ENCODE peak calls at places on chromosomes 12 and 14, in seven cellular contexts. E is H9, J is mesenchymal stem cell, W is IMR-90, O is H1, D is mesendoderm, Q is trophoblast cell. N is an unnamed sample.

GRCh38 chr12:52238916-52239649 is 6.0 kb downstream of the KRT7 start:
- DNase-seq in W (no peak), E (no peak), D (no peak), J (no peak), O (no peak), Q (peak; percentile 69), N (no peak)

GRCh38 chr14:77014004-77014604 is 14.4 kb downstream of the IRF2BPL start:
- DNase-seq in Q (peak; percentile 80), D (peak; percentile 76), O (no peak), J (no peak), W (peak; percentile 47), E (no peak), N (no peak)

GRCh38 chr14:101761881-101762529 is 496 bp downstream of the PPP2R5C start:
- DNase-seq in J (peak; percentile 19), E (no peak), Q (peak; percentile 22), W (no peak), O (no peak), D (no peak), N (peak; percentile 53)

GRCh38 chr12:13918883-13919282 is 62.5 kb downstream of the GRIN2B start:
- DNase-seq in J (no peak), W (no peak), D (no peak), E (no peak), O (no peak), Q (no peak), N (no peak)

GRCh38 chr12:810635-811415 is 58.4 kb downstream of the WNK1 start:
- DNase-seq in W (peak; percentile 23), D (no peak), E (no peak), J (no peak), O (no peak), Q (no peak), N (no peak)

GRCh38 chr14:95150910-95151309 is 6.4 kb downstream of the DICER1 start:
- DNase-seq in E (no peak), J (no peak), Q (no peak), O (no peak), D (no peak), W (no peak), N (no peak)

GRCh38 chr14:68976160-68977067 is 2.7 kb downstream of the ACTN1 start:
- DNase-seq in D (no peak), J (no peak), W (peak; percentile 48), E (no peak), O (no peak), Q (no peak), N (no peak)

GRCh38 chr12:122876724-122877123 is 19.2 kb downstream of the VPS37B start:
- DNase-seq in O (no peak), D (no peak), E (no peak), J (no peak), W (peak; percentile 25), Q (no peak), N (no peak)

GRCh38 chr14:76091036-76091435 is 60.7 kb upstream of the GPATCH2L start:
- DNase-seq in W (no peak), O (no peak), E (no peak), Q (peak; percentile 52), J (no peak), D (peak; percentile 22), N (no peak)

GRCh38 chr14:103846569-103847438 is 571 bp downstream of the PPP1R13B start:
- DNase-seq in O (no peak), W (no peak), Q (peak; percentile 60), E (peak; percentile 41), D (peak; percentile 45), J (peak; percentile 8), N (no peak)

GRCh38 chr12:42571327-42572009 is 18.1 kb downstream of the PRICKLE1 start:
- DNase-seq in O (no peak), Q (no peak), J (no peak), E (no peak), D (no peak), W (no peak), N (no peak)

GRCh38 chr12:43723134-43723533 is 35.5 kb downstream of the PUS7L start:
- DNase-seq in D (no peak), E (no peak), W (no peak), J (no peak), O (no peak), Q (no peak), N (peak; percentile 4)

GRCh38 chr14:75165586-75166391 is 10.6 kb downstream of the TMED10 start:
- DNase-seq in Q (no peak), J (no peak), O (no peak), E (no peak), D (no peak), W (no peak), N (no peak)

GRCh38 chr14:75063013-75063412 is 811 bp downstream of the ACYP1 start:
- DNase-seq in Q (no peak), O (no peak), D (no peak), W (no peak), J (no peak), E (no peak), N (no peak)

GRCh38 chr14:39426605-39427004 is 5.6 kb downstream of the FBXO33 start:
- DNase-seq in E (no peak), J (peak; percentile 26), O (no peak), W (peak; percentile 59), D (peak; percentile 50), Q (peak; percentile 12), N (no peak)

GRCh38 chr12:116977465-116978380 is 67.0 kb downstream of the FBXW8 start:
- DNase-seq in Q (peak; percentile 65), W (no peak), E (no peak), J (peak; percentile 47), D (peak; percentile 43), O (no peak), N (no peak)

GRCh38 chr14:78709795-78710569 is 539.8 kb downstream of the NRXN3 start:
- DNase-seq in Q (no peak), W (no peak), J (no peak), D (no peak), E (no peak), O (no peak), N (no peak)

GRCh38 chr14:91019673-91020072 is 40.8 kb downstream of the RPS6KA5 start:
- DNase-seq in D (no peak), E (no peak), Q (no peak), W (no peak), J (no peak), O (no peak), N (no peak)

GRCh38 chr14:67440513-67440912 is 28.5 kb upstream of the PLEK2 start:
- DNase-seq in O (no peak), J (no peak), Q (peak; percentile 70), E (no peak), W (no peak), D (no peak), N (no peak)

GRCh38 chr14:105419305-105420091 is at the start of gene MTA1:
- DNase-seq in O (no peak), E (no peak), J (peak; percentile 29), Q (peak; percentile 46), W (peak; percentile 8), D (peak; percentile 38), N (peak; percentile 31)

GRCh38 chr14:104370256-104370870 is 209.2 kb upstream of the C14orf180 start:
- DNase-seq in O (peak; percentile 13), E (peak; percentile 74), J (no peak), W (no peak), D (peak; percentile 59), Q (peak; percentile 4), N (no peak)

GRCh38 chr12:73421832-73422231 is 1115.8 kb upstream of the ATXN7L3B start:
- DNase-seq in J (peak; percentile 46), D (no peak), Q (no peak), W (no peak), E (no peak), O (no peak), N (no peak)

GRCh38 chr12:117528538-117528937 is 167.1 kb upstream of the NOS1 start:
- DNase-seq in D (no peak), Q (no peak), J (no peak), W (no peak), O (no peak), E (no peak), N (no peak)

GRCh38 chr12:110583137-110584059 is at the start of gene PPTC7:
- DNase-seq in J (peak; percentile 95), D (peak; percentile 98), Q (peak; percentile 98), O (peak; percentile 76), W (peak; percentile 94), E (peak; percentile 98), N (peak; percentile 93)
- H2BK120ac ChIP-seq in J (peak within 1 kb of the TSS; percentile 74), D (no peak within 1 kb of the TSS), Q (peak within 1 kb of the TSS; percentile 26), O (no peak within 1 kb of the TSS), W (no peak within 1 kb of the TSS), E (no peak within 1 kb of the TSS), N (no peak within 1 kb of the TSS)

GRCh38 chr12:91651728-91652127 is 469.1 kb upstream of the DCN start:
- DNase-seq in Q (no peak), D (no peak), E (no peak), O (no peak), W (no peak), J (no peak), N (no peak)
- H2BK120ac ChIP-seq in Q (no peak overlapping the region), D (no peak overlapping the region), E (no peak overlapping the region), O (no peak overlapping the region), W (no peak overlapping the region), J (no peak overlapping the region), N (no peak overlapping the region)

GRCh38 chr12:46893429-46893828 is 67.6 kb upstream of the SLC38A4 start:
- DNase-seq in D (no peak), E (no peak), W (no peak), J (no peak), O (no peak), Q (no peak), N (no peak)

GRCh38 chr12:46895726-46896125 is 69.9 kb upstream of the SLC38A4 start:
- DNase-seq in Q (no peak), W (no peak), E (no peak), D (no peak), J (no peak), O (no peak), N (no peak)

GRCh38 chr12:46892887-46893286 is 67.1 kb upstream of the SLC38A4 start:
- DNase-seq in E (no peak), W (no peak), D (no peak), J (no peak), Q (no peak), O (no peak), N (no peak)

GRCh38 chr12:46898152-46898931 is 72.5 kb upstream of the SLC38A4 start:
- DNase-seq in Q (no peak), W (no peak), D (no peak), O (no peak), E (no peak), J (no peak), N (no peak)

DNA sequence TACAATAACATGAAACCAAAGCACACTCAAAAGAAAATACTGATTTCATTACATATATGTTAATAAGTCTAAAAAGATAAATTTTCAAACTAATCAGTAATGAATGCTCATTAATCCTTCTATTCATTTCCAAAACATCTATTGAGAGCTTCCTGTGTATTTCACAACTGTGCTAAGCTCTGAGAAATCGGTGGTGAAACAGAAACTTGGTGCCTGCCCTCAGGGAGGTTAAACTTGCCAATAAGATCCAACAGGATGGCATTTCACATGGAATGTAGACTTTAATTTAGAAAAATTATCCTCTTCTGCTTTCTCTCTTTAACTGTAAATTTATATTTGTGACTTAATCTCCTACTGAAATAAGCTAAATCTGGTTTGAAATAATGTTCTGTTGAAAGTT is 70.9 kb upstream of the SLC38A4 start:
- DNase-seq in D (no peak), J (no peak), Q (no peak), O (no peak), E (no peak), W (no peak), N (no peak)
- H2BK120ac ChIP-seq in D (no peak overlapping the region), J (no peak overlapping the region), Q (no peak overlapping the region), O (no peak overlapping the region), E (no peak overlapping the region), W (no peak overlapping the region), N (no peak overlapping the region)

DNA sequence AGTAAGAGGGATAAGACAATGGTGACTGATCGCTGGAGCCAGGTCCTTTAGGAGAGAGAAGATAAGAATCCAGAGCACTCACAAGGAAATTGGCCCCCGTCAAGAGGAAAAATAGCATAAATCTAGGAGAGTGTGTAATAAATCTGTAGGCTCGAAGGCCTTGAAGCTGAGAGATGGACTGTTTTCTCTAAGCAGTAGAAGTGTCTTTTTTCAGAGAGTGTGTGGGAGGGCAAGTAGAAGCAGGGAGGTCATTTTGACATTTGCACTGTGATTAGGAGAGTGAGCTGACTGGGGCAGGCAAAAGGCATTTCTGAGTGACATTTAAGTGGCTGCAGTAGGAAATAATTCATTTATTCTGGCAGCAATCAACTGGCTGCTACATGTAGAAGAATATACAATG is 78.0 kb upstream of the DDHD1 start:
- DNase-seq in J (peak; percentile 3), W (no peak), O (no peak), D (no peak), Q (no peak), E (no peak), N (no peak)
- H2BK120ac ChIP-seq in J (no peak overlapping the region), W (no peak overlapping the region), O (no peak overlapping the region), D (no peak overlapping the region), Q (no peak overlapping the region), E (no peak overlapping the region), N (no peak overlapping the region)

N was measured in neuronal stem cell.